ENCODE peak calls at places on chromosomes 1 and 21, in ten cellular contexts. One of them, this sample, is unnamed.

GRCh38 chr1:72777918-72778317 is 495.6 kb upstream of the NEGR1 start:
- DNase-seq in CD8-positive, alpha-beta T cell: no peak
- DNase-seq in IMR-90: no peak
- DNase-seq in mesendoderm: peak; percentile 59
- DNase-seq in pancreas: no peak
- DNase-seq in upper lobe of left lung: no peak
- DNase-seq in GM23338: peak; percentile 16
- DNase-seq in neural progenitor cell: no peak
- DNase-seq in SJCRH30: no peak
- DNase-seq in brain microvascular endothelial cell: peak; percentile 1
- DNase-seq in this sample: no peak

GRCh38 chr1:225880636-225881035 is 1.5 kb downstream of the TMEM63A start:
- DNase-seq in CD8-positive, alpha-beta T cell: no peak
- DNase-seq in IMR-90: no peak
- DNase-seq in mesendoderm: no peak
- DNase-seq in pancreas: no peak
- DNase-seq in upper lobe of left lung: peak; percentile 47
- DNase-seq in GM23338: no peak
- DNase-seq in neural progenitor cell: no peak
- DNase-seq in SJCRH30: peak; percentile 37
- DNase-seq in brain microvascular endothelial cell: no peak
- DNase-seq in this sample: no peak

GRCh38 chr1:3012511-3013291 is 8.6 kb upstream of the ACTRT2 start:
- DNase-seq in CD8-positive, alpha-beta T cell: peak; percentile 61
- DNase-seq in IMR-90: no peak
- DNase-seq in mesendoderm: peak; percentile 36
- DNase-seq in pancreas: peak; percentile 76
- DNase-seq in upper lobe of left lung: no peak
- DNase-seq in GM23338: peak; percentile 79
- DNase-seq in neural progenitor cell: peak; percentile 75
- DNase-seq in SJCRH30: peak; percentile 57
- DNase-seq in brain microvascular endothelial cell: no peak
- DNase-seq in this sample: peak; percentile 92

GRCh38 chr1:204513117-204513716 is 3.0 kb upstream of the MDM4 start:
- DNase-seq in CD8-positive, alpha-beta T cell: peak; percentile 52
- DNase-seq in IMR-90: no peak
- DNase-seq in mesendoderm: no peak
- DNase-seq in pancreas: no peak
- DNase-seq in upper lobe of left lung: no peak
- DNase-seq in GM23338: no peak
- DNase-seq in neural progenitor cell: no peak
- DNase-seq in SJCRH30: no peak
- DNase-seq in brain microvascular endothelial cell: no peak
- DNase-seq in this sample: no peak

GRCh38 chr21:38263493-38263892 is 6.7 kb downstream of the KCNJ15 start:
- DNase-seq in CD8-positive, alpha-beta T cell: no peak
- DNase-seq in IMR-90: peak; percentile 60
- DNase-seq in mesendoderm: no peak
- DNase-seq in pancreas: no peak
- DNase-seq in upper lobe of left lung: no peak
- DNase-seq in GM23338: no peak
- DNase-seq in neural progenitor cell: no peak
- DNase-seq in SJCRH30: no peak
- DNase-seq in brain microvascular endothelial cell: peak; percentile 47
- DNase-seq in this sample: no peak

GRCh38 chr21:42280356-42281195 is 34.6 kb downstream of the TFF3 start:
- DNase-seq in CD8-positive, alpha-beta T cell: no peak
- DNase-seq in IMR-90: no peak
- DNase-seq in mesendoderm: no peak
- DNase-seq in pancreas: no peak
- DNase-seq in upper lobe of left lung: no peak
- DNase-seq in GM23338: no peak
- DNase-seq in neural progenitor cell: no peak
- DNase-seq in SJCRH30: no peak
- DNase-seq in brain microvascular endothelial cell: no peak
- DNase-seq in this sample: no peak

GRCh38 chr21:45994738-45995685 is 13.4 kb downstream of the COL6A1 start:
- DNase-seq in CD8-positive, alpha-beta T cell: no peak
- DNase-seq in IMR-90: no peak
- DNase-seq in mesendoderm: no peak
- DNase-seq in pancreas: no peak
- DNase-seq in upper lobe of left lung: no peak
- DNase-seq in GM23338: no peak
- DNase-seq in neural progenitor cell: no peak
- DNase-seq in SJCRH30: no peak
- DNase-seq in brain microvascular endothelial cell: no peak
- DNase-seq in this sample: no peak

GRCh38 chr1:69088556-69088955 is 479.2 kb upstream of the LRRC7 start:
- DNase-seq in CD8-positive, alpha-beta T cell: no peak
- DNase-seq in IMR-90: no peak
- DNase-seq in mesendoderm: no peak
- DNase-seq in pancreas: no peak
- DNase-seq in upper lobe of left lung: no peak
- DNase-seq in GM23338: no peak
- DNase-seq in neural progenitor cell: no peak
- DNase-seq in SJCRH30: no peak
- DNase-seq in brain microvascular endothelial cell: no peak
- DNase-seq in this sample: no peak

GRCh38 chr1:203462878-203463277 is 12.7 kb upstream of the PRELP start:
- DNase-seq in CD8-positive, alpha-beta T cell: no peak
- DNase-seq in IMR-90: peak; percentile 79
- DNase-seq in mesendoderm: no peak
- DNase-seq in pancreas: no peak
- DNase-seq in upper lobe of left lung: peak; percentile 87
- DNase-seq in GM23338: no peak
- DNase-seq in neural progenitor cell: no peak
- DNase-seq in SJCRH30: no peak
- DNase-seq in brain microvascular endothelial cell: peak; percentile 36
- DNase-seq in this sample: no peak

GRCh38 chr1:2155788-2156187 is 38.8 kb downstream of the FAAP20 start:
- DNase-seq in CD8-positive, alpha-beta T cell: no peak
- DNase-seq in IMR-90: no peak
- DNase-seq in mesendoderm: no peak
- DNase-seq in pancreas: no peak
- DNase-seq in upper lobe of left lung: no peak
- DNase-seq in GM23338: no peak
- DNase-seq in neural progenitor cell: no peak
- DNase-seq in SJCRH30: no peak
- DNase-seq in brain microvascular endothelial cell: no peak
- DNase-seq in this sample: no peak

DNA sequence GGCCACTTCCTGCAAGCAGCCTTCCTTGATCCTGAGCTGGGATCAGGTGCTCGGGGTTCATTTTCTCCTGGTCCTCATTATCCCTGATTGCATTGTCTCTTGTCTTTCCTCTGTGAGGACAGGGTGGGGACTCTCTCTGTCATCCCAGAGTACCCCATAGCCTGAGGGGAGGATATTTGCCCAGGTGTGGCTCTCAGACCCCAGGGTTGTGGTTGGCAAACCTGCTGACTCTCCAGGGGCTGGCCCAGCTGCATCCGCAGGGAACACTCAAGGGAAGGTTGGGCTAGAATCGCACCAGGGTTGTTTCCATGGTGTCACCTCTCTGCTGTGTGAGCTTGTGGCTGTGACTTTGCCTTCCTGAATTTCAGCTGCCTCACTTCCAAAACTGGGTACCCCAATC is 276.8 kb upstream of the C1orf174 start:
- DNase-seq in CD8-positive, alpha-beta T cell: no peak
- DNase-seq in IMR-90: no peak
- DNase-seq in mesendoderm: no peak
- DNase-seq in pancreas: no peak
- DNase-seq in upper lobe of left lung: no peak
- DNase-seq in GM23338: no peak
- DNase-seq in neural progenitor cell: no peak
- DNase-seq in SJCRH30: no peak
- DNase-seq in brain microvascular endothelial cell: no peak
- DNase-seq in this sample: peak; percentile 12
- H3K4me3 ChIP-seq in CD8-positive, alpha-beta T cell: no peak overlapping the region
- H3K4me3 ChIP-seq in IMR-90: no peak overlapping the region
- H3K4me3 ChIP-seq in mesendoderm: no peak overlapping the region
- H3K4me3 ChIP-seq in pancreas: no peak overlapping the region
- H3K4me3 ChIP-seq in upper lobe of left lung: no peak overlapping the region
- H3K4me3 ChIP-seq in GM23338: no peak overlapping the region
- H3K4me3 ChIP-seq in neural progenitor cell: no peak overlapping the region
- H3K4me3 ChIP-seq in SJCRH30: no peak overlapping the region
- H3K4me3 ChIP-seq in brain microvascular endothelial cell: no peak overlapping the region
- H3K4me3 ChIP-seq in this sample: no peak overlapping the region

DNA sequence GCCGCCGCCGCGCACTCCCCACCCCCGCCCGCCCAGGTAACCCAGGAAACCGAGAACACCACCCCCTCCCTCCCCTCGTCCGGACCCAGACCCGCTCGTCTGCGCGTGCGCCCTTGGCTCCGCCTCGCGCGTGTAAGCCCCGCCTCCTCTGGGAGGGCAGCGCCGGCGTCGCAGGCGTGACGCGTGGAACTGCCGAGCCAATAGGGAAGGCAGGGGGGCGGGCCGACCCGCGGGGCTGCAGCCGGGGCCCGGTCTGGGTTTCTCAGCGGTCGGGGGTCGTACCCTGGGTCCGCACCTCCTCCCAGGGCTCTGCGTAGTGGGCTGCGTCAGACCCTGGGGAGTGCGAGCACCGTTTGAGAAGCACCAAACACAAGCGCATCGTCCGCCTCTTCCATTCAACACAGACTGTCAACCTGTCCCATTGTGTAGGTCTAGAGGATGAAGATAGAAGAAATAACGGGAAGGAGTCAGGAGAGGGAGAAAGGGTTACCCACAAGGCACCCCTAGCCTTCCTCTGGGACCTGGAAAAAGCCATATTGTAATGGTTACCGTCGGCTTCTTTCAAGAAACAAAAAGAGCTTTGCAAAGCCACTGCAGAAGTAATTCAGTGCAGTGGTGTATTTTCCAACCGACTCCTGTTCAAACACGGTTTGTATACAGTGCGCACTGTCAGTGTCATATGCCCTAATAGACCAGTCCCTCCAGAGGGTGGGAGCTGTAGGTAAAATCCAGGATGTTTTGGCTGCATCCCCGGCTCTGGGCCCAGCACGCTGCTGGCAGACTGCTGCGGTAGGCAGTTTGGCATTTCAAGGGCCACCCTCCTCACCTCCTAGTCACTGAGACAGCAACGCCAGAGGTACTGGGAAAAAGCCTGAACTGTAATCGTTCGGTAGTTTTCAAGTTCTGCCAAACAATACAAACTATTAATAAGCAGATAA is 476 bp upstream of the LYST start:
- DNase-seq in CD8-positive, alpha-beta T cell: peak; percentile 98
- DNase-seq in IMR-90: peak; percentile 90
- DNase-seq in mesendoderm: peak; percentile 97
- DNase-seq in pancreas: peak; percentile 98
- DNase-seq in upper lobe of left lung: peak; percentile 98
- DNase-seq in GM23338: peak; percentile 96
- DNase-seq in neural progenitor cell: peak; percentile 98
- DNase-seq in SJCRH30: peak; percentile 92
- DNase-seq in brain microvascular endothelial cell: peak; percentile 89
- DNase-seq in this sample: peak; percentile 99
- H3K36me3 ChIP-seq in CD8-positive, alpha-beta T cell: no peaks in the 10 kb centered on the region
- H3K36me3 ChIP-seq in IMR-90: no peaks in the 10 kb centered on the region
- H3K36me3 ChIP-seq in mesendoderm: no peaks in the 10 kb centered on the region
- H3K36me3 ChIP-seq in pancreas: no peaks in the 10 kb centered on the region
- H3K36me3 ChIP-seq in upper lobe of left lung: no peaks in the 10 kb centered on the region
- H3K36me3 ChIP-seq in GM23338: no peaks in the 10 kb centered on the region
- H3K36me3 ChIP-seq in neural progenitor cell: no peaks in the 10 kb centered on the region
- H3K36me3 ChIP-seq in SJCRH30: no peaks in the 10 kb centered on the region
- H3K36me3 ChIP-seq in brain microvascular endothelial cell: no peaks in the 10 kb centered on the region
- H3K36me3 ChIP-seq in this sample: no peaks in the 10 kb centered on the region

DNA sequence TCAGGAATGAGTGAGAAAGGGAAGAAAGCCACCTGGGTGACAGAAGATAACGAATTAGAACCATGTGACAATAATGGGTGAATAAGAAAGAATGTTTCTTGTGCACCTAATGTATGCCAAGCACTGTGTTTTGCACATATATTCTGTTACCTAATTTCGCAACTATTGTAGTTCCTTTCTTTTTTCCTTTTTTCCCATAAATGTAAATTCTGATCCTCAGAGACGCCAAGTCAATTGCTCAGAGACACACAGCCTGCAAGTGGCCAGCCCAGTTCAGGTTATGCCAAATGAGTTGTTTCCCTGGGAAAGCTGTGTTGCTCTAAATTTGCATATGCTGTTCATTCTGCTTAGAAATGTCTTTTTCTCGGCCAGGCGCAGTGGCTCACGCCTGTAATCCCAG is 1.7 kb upstream of the RSPO1 start:
- DNase-seq in CD8-positive, alpha-beta T cell: no peak
- DNase-seq in IMR-90: no peak
- DNase-seq in mesendoderm: no peak
- DNase-seq in pancreas: no peak
- DNase-seq in upper lobe of left lung: no peak
- DNase-seq in GM23338: no peak
- DNase-seq in neural progenitor cell: no peak
- DNase-seq in SJCRH30: no peak
- DNase-seq in brain microvascular endothelial cell: no peak
- DNase-seq in this sample: no peak
- H3K27me3 ChIP-seq in CD8-positive, alpha-beta T cell: peaks cover 16% of the 10 kb centered on the region
- H3K27me3 ChIP-seq in IMR-90: peaks cover 73% of the 10 kb centered on the region
- H3K27me3 ChIP-seq in mesendoderm: peaks cover 54% of the 10 kb centered on the region
- H3K27me3 ChIP-seq in pancreas: no peaks in the 10 kb centered on the region
- H3K27me3 ChIP-seq in upper lobe of left lung: peaks cover 31% of the 10 kb centered on the region
- H3K27me3 ChIP-seq in GM23338: peaks cover 98% of the 10 kb centered on the region
- H3K27me3 ChIP-seq in neural progenitor cell: peaks cover 100% of the 10 kb centered on the region
- H3K27me3 ChIP-seq in SJCRH30: peaks cover 61% of the 10 kb centered on the region
- H3K27me3 ChIP-seq in brain microvascular endothelial cell: peaks cover 58% of the 10 kb centered on the region
- H3K27me3 ChIP-seq in this sample: peaks cover 80% of the 10 kb centered on the region

GRCh38 chr1:48246727-48247126 is 24.2 kb downstream of the SLC5A9 start:
- DNase-seq in CD8-positive, alpha-beta T cell: no peak
- DNase-seq in IMR-90: no peak
- DNase-seq in mesendoderm: no peak
- DNase-seq in pancreas: peak; percentile 64
- DNase-seq in upper lobe of left lung: peak; percentile 74
- DNase-seq in GM23338: no peak
- DNase-seq in neural progenitor cell: no peak
- DNase-seq in SJCRH30: no peak
- DNase-seq in brain microvascular endothelial cell: no peak
- DNase-seq in this sample: no peak

GRCh38 chr1:48242126-48242736 is 19.7 kb downstream of the SLC5A9 start:
- DNase-seq in CD8-positive, alpha-beta T cell: no peak
- DNase-seq in IMR-90: no peak
- DNase-seq in mesendoderm: no peak
- DNase-seq in pancreas: no peak
- DNase-seq in upper lobe of left lung: no peak
- DNase-seq in GM23338: no peak
- DNase-seq in neural progenitor cell: no peak
- DNase-seq in SJCRH30: no peak
- DNase-seq in brain microvascular endothelial cell: no peak
- DNase-seq in this sample: no peak

GRCh38 chr1:48249868-48250267 is 27.4 kb downstream of the SLC5A9 start:
- DNase-seq in CD8-positive, alpha-beta T cell: no peak
- DNase-seq in IMR-90: no peak
- DNase-seq in mesendoderm: no peak
- DNase-seq in pancreas: no peak
- DNase-seq in upper lobe of left lung: no peak
- DNase-seq in GM23338: peak; percentile 44
- DNase-seq in neural progenitor cell: no peak
- DNase-seq in SJCRH30: no peak
- DNase-seq in brain microvascular endothelial cell: no peak
- DNase-seq in this sample: no peak

GRCh38 chr1:48248356-48248755 is 25.8 kb downstream of the SLC5A9 start:
- DNase-seq in CD8-positive, alpha-beta T cell: no peak
- DNase-seq in IMR-90: no peak
- DNase-seq in mesendoderm: peak; percentile 46
- DNase-seq in pancreas: no peak
- DNase-seq in upper lobe of left lung: no peak
- DNase-seq in GM23338: no peak
- DNase-seq in neural progenitor cell: no peak
- DNase-seq in SJCRH30: no peak
- DNase-seq in brain microvascular endothelial cell: no peak
- DNase-seq in this sample: no peak

GRCh38 chr1:48245106-48245505 is 22.6 kb downstream of the SLC5A9 start:
- DNase-seq in CD8-positive, alpha-beta T cell: no peak
- DNase-seq in IMR-90: no peak
- DNase-seq in mesendoderm: no peak
- DNase-seq in pancreas: no peak
- DNase-seq in upper lobe of left lung: peak; percentile 49
- DNase-seq in GM23338: no peak
- DNase-seq in neural progenitor cell: no peak
- DNase-seq in SJCRH30: no peak
- DNase-seq in brain microvascular endothelial cell: no peak
- DNase-seq in this sample: no peak
- H3K4me3 ChIP-seq in CD8-positive, alpha-beta T cell: no peak overlapping the region
- H3K4me3 ChIP-seq in IMR-90: no peak overlapping the region
- H3K4me3 ChIP-seq in mesendoderm: no peak overlapping the region
- H3K4me3 ChIP-seq in pancreas: no peak overlapping the region
- H3K4me3 ChIP-seq in upper lobe of left lung: no peak overlapping the region
- H3K4me3 ChIP-seq in GM23338: no peak overlapping the region
- H3K4me3 ChIP-seq in neural progenitor cell: no peak overlapping the region
- H3K4me3 ChIP-seq in SJCRH30: no peak overlapping the region
- H3K4me3 ChIP-seq in brain microvascular endothelial cell: no peak overlapping the region
- H3K4me3 ChIP-seq in this sample: no peak overlapping the region

This sample was measured in H7.